ENCODE peak calls at places on chromosomes 16 and 17, in six cellular contexts. D, T, O, P, B and Q are unnamed samples.
A peak's percentile ranks its signal among the peaks of the same experiment; 100 is the strongest.

GRCh38 chr17:38572665-38573365 is 32.9 kb downstream of the SRCIN1 start:
- DNase-seq in P (no peak), D (no peak), B (no peak), O (peak; percentile 51), T (no peak), Q (no peak)

GRCh38 chr17:81160306-81160705 is 5.0 kb upstream of the PVALEF start:
- DNase-seq in B (peak; percentile 65), D (no peak), O (no peak), T (no peak), P (no peak), Q (no peak)

GRCh38 chr16:70608516-70608915 is 37.8 kb upstream of the IL34 start:
- DNase-seq in O (no peak), T (no peak), P (no peak), B (no peak), D (no peak), Q (no peak)

GRCh38 chr16:66474750-66475199 is 47.7 kb downstream of the BEAN1 start:
- DNase-seq in B (no peak), O (no peak), T (peak; percentile 29), D (peak; percentile 49), P (no peak), Q (peak; percentile 23)

GRCh38 chr16:14302031-14302398 is 230.9 kb downstream of the MRTFB start:
- DNase-seq in D (peak; percentile 80), P (no peak), B (peak; percentile 75), O (no peak), T (peak; percentile 69), Q (no peak)

GRCh38 chr17:48440660-48441059 is 10.6 kb upstream of the SKAP1 start:
- DNase-seq in T (no peak), P (no peak), B (no peak), D (no peak), O (no peak), Q (no peak)

GRCh38 chr17:72122668-72123495 is 2.1 kb downstream of the SOX9 start:
- DNase-seq in O (peak; percentile 15), B (peak; percentile 23), P (no peak), T (no peak), D (peak; percentile 55), Q (no peak)

GRCh38 chr16:11964761-11965539 is at the start of gene TNFRSF17:
- DNase-seq in B (no peak), D (no peak), P (no peak), O (no peak), T (no peak), Q (no peak)

GRCh38 chr17:57357392-57357784 is 101.1 kb downstream of the MSI2 start:
- DNase-seq in T (no peak), B (peak; percentile 90), O (no peak), P (no peak), D (no peak), Q (no peak)

GRCh38 chr16:23967775-23968571 is 132.2 kb downstream of the PRKCB start:
- DNase-seq in B (no peak), T (no peak), O (no peak), P (no peak), D (no peak), Q (no peak)

GRCh38 chr16:47143677-47144558 is at the start of gene NETO2:
- DNase-seq in B (peak; percentile 25), P (peak; percentile 63), T (peak; percentile 75), O (peak; percentile 60), D (no peak), Q (peak; percentile 49)

GRCh38 chr16:57997176-57997527 is 3.3 kb downstream of the ZNF319 start:
- DNase-seq in D (no peak), O (no peak), P (no peak), B (no peak), T (no peak), Q (no peak)

GRCh38 chr17:40607641-40608040 is 40.0 kb downstream of the SMARCE1 start:
- DNase-seq in P (no peak), B (no peak), O (no peak), D (no peak), T (no peak), Q (peak; percentile 51)

GRCh38 chr16:89343501-89344291 is 126.2 kb downstream of the ZNF778 start:
- DNase-seq in B (no peak), O (no peak), D (peak; percentile 50), P (no peak), T (peak; percentile 68), Q (no peak)

GRCh38 chr17:5522476-5522875 is 36.1 kb downstream of the MIS12 start:
- DNase-seq in D (no peak), P (no peak), O (no peak), B (no peak), T (no peak), Q (no peak)

GRCh38 chr16:66171578-66171977 is 194.9 kb upstream of the CDH5 start:
- DNase-seq in B (no peak), O (no peak), P (no peak), D (no peak), T (no peak), Q (no peak)

GRCh38 chr16:21236831-21237230 is 3.3 kb downstream of the ANKS4B start:
- DNase-seq in T (no peak), O (no peak), B (no peak), D (no peak), P (no peak), Q (no peak)

GRCh38 chr17:7296189-7296861 is 1.9 kb upstream of the YBX2 start:
- DNase-seq in B (peak; percentile 84), P (peak; percentile 90), O (peak; percentile 86), T (peak; percentile 89), D (peak; percentile 94), Q (peak; percentile 61)

GRCh38 chr16:7137560-7138330 is 194.9 kb upstream of the RBFOX1 start:
- DNase-seq in B (peak; percentile 3), T (peak; percentile 15), P (no peak), D (no peak), O (no peak), Q (no peak)

GRCh38 chr17:49890077-49890821 is 42.4 kb upstream of the TAC4 start:
- DNase-seq in B (no peak), O (no peak), D (no peak), P (no peak), T (no peak), Q (no peak)